ENCODE peak calls at places on chromosomes 7 and 10, in eight cellular contexts. R is Panc1, C is psoas muscle, T is mucosa of descending colon, J is GM12878, D is fibroblast of lung, Q is lower lobe of right lung, V is osteoblast. H is an unnamed sample. For H3K36me3, the result is how much of the 10 kb centered on the place peaks cover.

GRCh38 chr7:29039747-29040569 is 81.8 kb upstream of the TRIL start:
- DNase-seq in R (no peak), C (no peak), T (no peak), J (no peak), D (peak), Q (no peak), V (peak), H (no peak)

GRCh38 chr10:122624546-122624945 is 64.0 kb downstream of the DMBT1 start:
- DNase-seq in R (no peak), C (no peak), T (no peak), J (no peak), D (no peak), Q (no peak), V (no peak), H (no peak)

GRCh38 chr7:42097756-42098155 is 139.3 kb downstream of the GLI3 start:
- DNase-seq in R (no peak), C (no peak), T (no peak), J (no peak), D (peak), Q (no peak), V (peak), H (peak)

GRCh38 chr10:61404771-61405170 is 48.4 kb downstream of the TMEM26 start:
- DNase-seq in R (no peak), C (no peak), T (no peak), J (no peak), D (peak), Q (no peak), V (no peak), H (no peak)

GRCh38 chr10:1551636-1552338 is 185.5 kb downstream of the ADARB2 start:
- DNase-seq in R (no peak), C (no peak), T (no peak), J (no peak), D (no peak), Q (no peak), V (peak), H (no peak)

GRCh38 chr10:94005050-94005449 is 11.3 kb downstream of the PLCE1 start:
- DNase-seq in R (no peak), C (no peak), T (no peak), J (no peak), D (no peak), Q (no peak), V (no peak), H (no peak)

GRCh38 chr7:4523219-4523618 is 158.9 kb upstream of the FOXK1 start:
- DNase-seq in R (no peak), C (no peak), T (no peak), J (no peak), D (no peak), Q (no peak), V (no peak), H (no peak)

GRCh38 chr10:100735345-100736143 is 9.8 kb upstream of the PAX2 start:
- DNase-seq in R (no peak), C (no peak), T (no peak), J (no peak), D (no peak), Q (no peak), V (peak), H (no peak)

GRCh38 chr10:78865518-78865835 is 203.3 kb upstream of the ZMIZ1 start:
- DNase-seq in R (no peak), C (no peak), T (no peak), J (no peak), D (peak), Q (no peak), V (no peak), H (peak)

GRCh38 chr10:33066558-33067236 is 108.7 kb upstream of the ITGB1 start:
- DNase-seq in R (no peak), C (no peak), T (no peak), J (no peak), D (peak), Q (no peak), V (peak), H (peak)

GRCh38 chr10:26215534-26215922 is 1.0 kb upstream of the GAD2 start:
- DNase-seq in R (no peak), C (no peak), T (no peak), J (no peak), D (no peak), Q (no peak), V (no peak), H (no peak)

GRCh38 chr7:112648781-112649180 is 141.4 kb downstream of the TMEM168 start:
- DNase-seq in R (no peak), C (no peak), T (no peak), J (no peak), D (no peak), Q (no peak), V (no peak), H (no peak)

GRCh38 chr7:42107484-42107883 is 129.5 kb downstream of the GLI3 start:
- DNase-seq in R (no peak), C (no peak), T (no peak), J (no peak), D (peak), Q (no peak), V (peak), H (no peak)

GRCh38 chr7:73865738-73866445 is 4.9 kb downstream of the TMEM270 start:
- DNase-seq in R (no peak), C (peak), T (no peak), J (no peak), D (peak), Q (no peak), V (peak), H (peak)

GRCh38 chr7:131370523-131370968 is 42.9 kb downstream of the MKLN1 start:
- DNase-seq in R (no peak), C (no peak), T (no peak), J (peak), D (peak), Q (no peak), V (no peak), H (no peak)

GRCh38 chr7:98300595-98301372 is 19.3 kb downstream of the BRI3 start:
- DNase-seq in R (no peak), C (no peak), T (no peak), J (no peak), D (no peak), Q (no peak), V (peak), H (no peak)

GRCh38 chr7:102122026-102122425 is 164.6 kb upstream of the SH2B2 start:
- DNase-seq in R (no peak), C (no peak), T (no peak), J (peak), D (peak), Q (no peak), V (peak), H (no peak)

GRCh38 chr7:158028290-158028941 is 559.2 kb downstream of the PTPRN2 start:
- DNase-seq in R (no peak), C (no peak), T (no peak), J (no peak), D (no peak), Q (no peak), V (no peak), H (no peak)

GRCh38 chr10:78729810-78730209 is 339.0 kb upstream of the ZMIZ1 start:
- DNase-seq in R (no peak), C (no peak), T (no peak), J (no peak), D (no peak), Q (no peak), V (no peak), H (no peak)

GRCh38 chr10:31700222-31700621 is 228.4 kb downstream of the ARHGAP12 start:
- DNase-seq in R (no peak), C (no peak), T (no peak), J (no peak), D (peak), Q (no peak), V (no peak), H (no peak)

GRCh38 chr7:43888983-43889945 is 17.1 kb downstream of the URGCP start:
- DNase-seq in R (no peak), C (no peak), T (no peak), J (no peak), D (peak), Q (no peak), V (no peak), H (no peak)

GRCh38 chr10:84244651-84245270 is at the start of gene RGR:
- DNase-seq in R (no peak), C (no peak), T (no peak), J (no peak), D (no peak), Q (no peak), V (no peak), H (no peak)

GRCh38 chr7:179209-179681 is 13.1 kb upstream of the FAM20C start:
- DNase-seq in R (no peak), C (no peak), T (no peak), J (no peak), D (no peak), Q (no peak), V (peak), H (no peak)

GRCh38 chr10:8312079-8312478 is 257.6 kb downstream of the GATA3 start:
- DNase-seq in R (no peak), C (no peak), T (no peak), J (no peak), D (no peak), Q (no peak), V (no peak), H (no peak)

GRCh38 chr7:110601710-110602109 is 489.2 kb upstream of the LRRN3 start:
- DNase-seq in R (no peak), C (no peak), T (no peak), J (no peak), D (no peak), Q (no peak), V (no peak), H (no peak)

GRCh38 chr7:23273141-23273599 is 26.0 kb upstream of the MALSU1 start:
- DNase-seq in R (peak), C (peak), T (peak), J (peak), D (peak), Q (peak), V (peak), H (peak)

GRCh38 chr10:111784386-111784785 is 399.2 kb downstream of the GPAM start:
- DNase-seq in R (no peak), C (no peak), T (no peak), J (no peak), D (no peak), Q (no peak), V (no peak), H (no peak)

GRCh38 chr7:42672339-42672990 is 239.4 kb downstream of the C7orf25 start:
- DNase-seq in R (no peak), C (no peak), T (no peak), J (no peak), D (no peak), Q (no peak), V (no peak), H (no peak)

GRCh38 chr10:128063736-128064614 is 62.2 kb downstream of the MKI67 start:
- DNase-seq in R (no peak), C (no peak), T (no peak), J (no peak), D (no peak), Q (peak), V (peak), H (peak)

GRCh38 chr7:148031816-148032215 is 558.8 kb upstream of the C7orf33 start:
- DNase-seq in R (no peak), C (no peak), T (no peak), J (no peak), D (no peak), Q (no peak), V (no peak), H (no peak)

GRCh38 chr10:78356291-78356915 is 322.7 kb downstream of the RPS24 start:
- DNase-seq in R (no peak), C (no peak), T (no peak), J (no peak), D (no peak), Q (no peak), V (no peak), H (no peak)

DNA sequence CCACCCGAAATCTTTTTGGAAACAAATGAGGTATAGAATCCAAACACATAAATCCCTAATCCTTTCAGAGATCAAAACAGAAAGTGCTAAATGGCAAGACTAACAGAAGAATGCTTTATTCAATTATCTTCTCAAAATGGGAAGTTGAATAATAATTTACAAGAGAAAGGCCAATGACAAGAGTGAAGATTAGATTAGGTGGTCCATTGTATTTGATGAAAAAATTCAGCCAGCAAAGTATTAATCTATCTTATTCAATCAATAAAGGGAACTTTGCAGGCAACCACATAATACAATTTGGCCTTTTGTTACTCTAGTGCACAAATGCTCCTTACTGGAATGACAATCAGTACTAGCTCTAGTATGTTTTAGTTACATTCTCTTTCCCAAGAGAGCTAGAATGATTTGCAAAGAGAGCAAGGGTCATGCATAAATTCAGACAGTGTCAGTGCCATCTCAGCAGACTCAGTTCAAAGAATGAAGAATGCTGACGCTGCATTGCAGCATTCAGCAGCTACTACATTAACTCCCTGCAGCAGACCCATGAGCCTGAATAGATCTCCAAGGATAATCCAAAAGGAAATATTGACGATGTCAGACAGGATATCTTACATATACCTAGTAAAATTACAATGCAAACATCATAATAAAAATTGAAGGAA is 131.8 kb downstream of the ANK3 start:
- DNase-seq in R (no peak), C (no peak), T (no peak), J (no peak), D (no peak), Q (no peak), V (no peak), H (no peak)
- H3K36me3 ChIP-seq in R (under half), C (under half), T (under half), J (under half), D (under half), Q (under half), V (under half), H (under half)

GRCh38 chr10:95408931-95409873 is 118.4 kb upstream of the PDLIM1 start:
- DNase-seq in R (no peak), C (no peak), T (no peak), J (no peak), D (no peak), Q (no peak), V (no peak), H (peak)
- H3K36me3 ChIP-seq in R (under half), C (under half), T (under half), J (under half), D (under half), Q (under half), V (under half), H (under half)

GRCh38 chr10:98431016-98431415 is 15.7 kb downstream of the HPS1 start:
- DNase-seq in R (no peak), C (no peak), T (no peak), J (no peak), D (no peak), Q (no peak), V (no peak), H (no peak)
- H3K36me3 ChIP-seq in R (under half), C (half or more), T (under half), J (under half), D (under half), Q (half or more), V (half or more), H (half or more)

GRCh38 chr10:11936389-11937152 is 106.0 kb downstream of the UPF2 start:
- DNase-seq in R (no peak), C (no peak), T (no peak), J (no peak), D (no peak), Q (no peak), V (no peak), H (no peak)

GRCh38 chr10:11933837-11934236 is 108.8 kb downstream of the UPF2 start:
- DNase-seq in R (no peak), C (no peak), T (no peak), J (no peak), D (no peak), Q (no peak), V (no peak), H (no peak)

GRCh38 chr10:11931038-11931437 is 107.9 kb downstream of the PROSER2 start:
- DNase-seq in R (no peak), C (no peak), T (no peak), J (no peak), D (no peak), Q (no peak), V (no peak), H (no peak)

GRCh38 chr10:11930342-11930978 is 107.3 kb downstream of the PROSER2 start:
- DNase-seq in R (no peak), C (no peak), T (no peak), J (no peak), D (no peak), Q (peak), V (no peak), H (no peak)

DNA sequence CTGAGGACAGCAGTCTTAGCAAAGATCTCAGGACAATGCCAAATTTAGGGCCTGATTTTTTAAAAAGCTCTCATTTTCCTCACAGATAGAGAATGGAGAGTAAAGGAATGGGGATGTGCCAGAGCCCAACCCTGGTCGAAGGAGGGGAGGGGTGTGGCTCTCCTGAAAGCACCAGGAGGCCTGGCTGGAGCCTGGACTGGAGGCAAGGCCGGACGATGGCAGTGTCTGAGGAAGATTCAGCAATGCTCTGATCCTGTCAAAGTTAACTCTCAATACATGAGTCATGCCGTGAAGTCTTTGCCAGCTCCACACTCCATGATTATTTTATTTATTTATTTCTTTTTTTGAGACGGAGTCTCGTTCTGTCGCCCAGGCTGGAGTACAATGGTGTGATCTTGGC is 108.3 kb downstream of the UPF2 start:
- DNase-seq in R (no peak), C (no peak), T (peak), J (no peak), D (no peak), Q (no peak), V (no peak), H (peak)
- H3K36me3 ChIP-seq in R (under half), C (half or more), T (under half), J (under half), D (under half), Q (half or more), V (under half), H (under half)

DNA sequence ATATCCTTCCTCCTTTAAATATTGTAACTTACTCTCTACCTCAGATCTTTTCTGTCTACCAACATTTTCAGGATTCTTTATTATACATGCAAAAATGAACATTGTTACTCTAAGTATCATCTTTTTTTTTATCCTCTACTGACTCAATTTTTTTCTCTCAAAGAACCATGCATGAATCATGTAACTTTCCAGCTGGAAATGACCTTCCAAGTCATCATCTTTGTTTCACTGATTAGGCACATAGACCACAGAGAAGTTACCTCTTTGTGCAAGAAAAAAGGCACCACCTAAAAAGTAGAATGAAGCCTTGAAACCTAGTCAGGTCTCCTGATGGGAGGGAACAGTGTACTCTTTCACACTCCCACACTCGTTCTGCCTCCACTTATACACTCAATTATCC is 234.9 kb downstream of the HGF start:
- DNase-seq in R (no peak), C (no peak), T (no peak), J (no peak), D (no peak), Q (no peak), V (peak), H (no peak)
- H3K36me3 ChIP-seq in R (under half), C (under half), T (under half), J (under half), D (under half), Q (under half), V (under half), H (under half)

DNA sequence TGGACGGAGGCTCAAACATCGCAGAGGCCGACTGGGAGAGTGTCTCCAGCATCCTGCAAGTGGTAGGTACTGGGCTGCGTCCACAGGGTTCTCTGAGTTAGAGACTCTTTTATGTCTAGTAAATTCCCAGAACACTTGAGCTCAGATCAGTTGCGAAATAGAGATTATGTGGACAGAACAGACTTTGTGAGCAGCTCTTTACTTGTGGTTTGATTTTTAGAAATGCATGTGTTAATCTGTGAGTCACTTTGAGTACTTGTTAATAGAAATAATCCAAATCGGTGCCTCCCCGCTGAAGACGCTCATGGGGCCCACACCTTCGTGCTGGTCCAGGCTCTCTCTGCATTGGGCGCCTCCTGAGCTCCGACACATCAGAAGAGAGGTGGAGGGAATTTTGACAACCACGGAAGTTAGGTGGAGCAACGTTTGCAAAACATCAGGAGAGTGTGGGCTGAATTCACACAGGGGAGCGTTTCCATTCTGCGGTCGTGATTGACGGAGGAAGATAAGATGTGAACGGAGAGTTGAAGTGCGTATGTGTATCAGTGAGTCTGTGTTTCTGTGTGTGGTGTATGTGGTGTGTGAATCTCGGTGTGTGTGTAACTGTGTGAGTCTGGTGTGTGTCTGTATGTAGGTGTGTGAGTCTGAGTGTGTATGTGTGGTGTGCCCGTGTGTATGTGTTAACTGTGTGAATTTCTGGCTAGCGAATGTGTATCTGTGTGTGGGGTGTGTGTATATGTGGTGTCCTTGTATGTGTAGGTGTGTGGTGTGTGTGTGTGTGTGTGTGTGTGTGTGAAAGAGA is 32.1 kb downstream of the PFKP start:
- DNase-seq in R (no peak), C (no peak), T (no peak), J (no peak), D (peak), Q (no peak), V (no peak), H (no peak)
- H3K36me3 ChIP-seq in R (under half), C (under half), T (under half), J (under half), D (under half), Q (under half), V (under half), H (under half)

H was measured in adrenal gland.